ENCODE peak calls at places on chromosomes 16 and 17, in eight cellular contexts. One of them, this sample, is unnamed.

GRCh38 chr17:21299981-21300600 is 15.6 kb downstream of the MAP2K3 start:
- DNase-seq in right cardiac atrium: no peak
- DNase-seq in ovary: no peak
- DNase-seq in endodermal cell: no peak
- DNase-seq in heart right ventricle: no peak
- DNase-seq in cardiac muscle cell: no peak
- DNase-seq in right lobe of liver: no peak
- DNase-seq in uterus: no peak
- DNase-seq in this sample: no peak

GRCh38 chr16:71423865-71424264 is 18.0 kb downstream of the TLE7 start:
- DNase-seq in right cardiac atrium: no peak
- DNase-seq in ovary: no peak
- DNase-seq in endodermal cell: peak; percentile 28
- DNase-seq in heart right ventricle: no peak
- DNase-seq in cardiac muscle cell: no peak
- DNase-seq in right lobe of liver: no peak
- DNase-seq in uterus: no peak
- DNase-seq in this sample: no peak

GRCh38 chr16:2709588-2709984 is 10.4 kb downstream of the PRSS27 start:
- DNase-seq in right cardiac atrium: peak; percentile 33
- DNase-seq in ovary: peak; percentile 15
- DNase-seq in endodermal cell: no peak
- DNase-seq in heart right ventricle: no peak
- DNase-seq in cardiac muscle cell: no peak
- DNase-seq in right lobe of liver: no peak
- DNase-seq in uterus: no peak
- DNase-seq in this sample: no peak

GRCh38 chr16:84024854-84025253 is 17.7 kb downstream of the SLC38A8 start:
- DNase-seq in right cardiac atrium: no peak
- DNase-seq in ovary: no peak
- DNase-seq in endodermal cell: no peak
- DNase-seq in heart right ventricle: no peak
- DNase-seq in cardiac muscle cell: peak; percentile 69
- DNase-seq in right lobe of liver: no peak
- DNase-seq in uterus: no peak
- DNase-seq in this sample: no peak

GRCh38 chr17:34409352-34409751 is 46.3 kb upstream of the CCL1 start:
- DNase-seq in right cardiac atrium: no peak
- DNase-seq in ovary: no peak
- DNase-seq in endodermal cell: no peak
- DNase-seq in heart right ventricle: no peak
- DNase-seq in cardiac muscle cell: no peak
- DNase-seq in right lobe of liver: no peak
- DNase-seq in uterus: no peak
- DNase-seq in this sample: no peak

GRCh38 chr17:28527181-28527681 is 21.1 kb downstream of the FOXN1 start:
- DNase-seq in right cardiac atrium: peak; percentile 20
- DNase-seq in ovary: no peak
- DNase-seq in endodermal cell: no peak
- DNase-seq in heart right ventricle: no peak
- DNase-seq in cardiac muscle cell: no peak
- DNase-seq in right lobe of liver: no peak
- DNase-seq in uterus: no peak
- DNase-seq in this sample: no peak

GRCh38 chr16:73053379-73054130 is 5.6 kb upstream of the ZFHX3 start:
- DNase-seq in right cardiac atrium: no peak
- DNase-seq in ovary: no peak
- DNase-seq in endodermal cell: peak; percentile 73
- DNase-seq in heart right ventricle: no peak
- DNase-seq in cardiac muscle cell: peak; percentile 78
- DNase-seq in right lobe of liver: no peak
- DNase-seq in uterus: no peak
- DNase-seq in this sample: no peak

GRCh38 chr17:58311429-58311894 is 17.1 kb downstream of the TSPOAP1 start:
- DNase-seq in right cardiac atrium: no peak
- DNase-seq in ovary: no peak
- DNase-seq in endodermal cell: no peak
- DNase-seq in heart right ventricle: no peak
- DNase-seq in cardiac muscle cell: no peak
- DNase-seq in right lobe of liver: no peak
- DNase-seq in uterus: peak; percentile 12
- DNase-seq in this sample: no peak

GRCh38 chr16:3029499-3030127 is 5.8 kb downstream of the THOC6 start:
- DNase-seq in right cardiac atrium: no peak
- DNase-seq in ovary: no peak
- DNase-seq in endodermal cell: peak; percentile 50
- DNase-seq in heart right ventricle: no peak
- DNase-seq in cardiac muscle cell: peak; percentile 46
- DNase-seq in right lobe of liver: no peak
- DNase-seq in uterus: no peak
- DNase-seq in this sample: no peak

GRCh38 chr16:25163683-25164082 is 52.1 kb downstream of the LCMT1 start:
- DNase-seq in right cardiac atrium: no peak
- DNase-seq in ovary: no peak
- DNase-seq in endodermal cell: no peak
- DNase-seq in heart right ventricle: no peak
- DNase-seq in cardiac muscle cell: no peak
- DNase-seq in right lobe of liver: no peak
- DNase-seq in uterus: no peak
- DNase-seq in this sample: no peak

GRCh38 chr17:43845772-43846171 is 1.2 kb upstream of the CD300LG start:
- DNase-seq in right cardiac atrium: no peak
- DNase-seq in ovary: no peak
- DNase-seq in endodermal cell: no peak
- DNase-seq in heart right ventricle: no peak
- DNase-seq in cardiac muscle cell: no peak
- DNase-seq in right lobe of liver: no peak
- DNase-seq in uterus: no peak
- DNase-seq in this sample: no peak

GRCh38 chr17:57357392-57357784 is 101.1 kb downstream of the MSI2 start:
- DNase-seq in right cardiac atrium: peak; percentile 79
- DNase-seq in ovary: peak; percentile 59
- DNase-seq in endodermal cell: no peak
- DNase-seq in heart right ventricle: peak; percentile 70
- DNase-seq in cardiac muscle cell: no peak
- DNase-seq in right lobe of liver: peak; percentile 70
- DNase-seq in uterus: no peak
- DNase-seq in this sample: peak; percentile 25

GRCh38 chr17:7266784-7267183 is 4.5 kb upstream of the CLDN7 start:
- DNase-seq in right cardiac atrium: no peak
- DNase-seq in ovary: no peak
- DNase-seq in endodermal cell: no peak
- DNase-seq in heart right ventricle: no peak
- DNase-seq in cardiac muscle cell: no peak
- DNase-seq in right lobe of liver: no peak
- DNase-seq in uterus: no peak
- DNase-seq in this sample: no peak

GRCh38 chr17:37813753-37814152 is 68.9 kb upstream of the HNF1B start:
- DNase-seq in right cardiac atrium: no peak
- DNase-seq in ovary: no peak
- DNase-seq in endodermal cell: peak; percentile 79
- DNase-seq in heart right ventricle: no peak
- DNase-seq in cardiac muscle cell: no peak
- DNase-seq in right lobe of liver: no peak
- DNase-seq in uterus: no peak
- DNase-seq in this sample: no peak

GRCh38 chr16:3861808-3862451 is 18.6 kb downstream of the CREBBP start:
- DNase-seq in right cardiac atrium: peak; percentile 70
- DNase-seq in ovary: no peak
- DNase-seq in endodermal cell: no peak
- DNase-seq in heart right ventricle: no peak
- DNase-seq in cardiac muscle cell: no peak
- DNase-seq in right lobe of liver: no peak
- DNase-seq in uterus: no peak
- DNase-seq in this sample: no peak

GRCh38 chr16:83530293-83530692 is 277.5 kb upstream of the HSBP1 start:
- DNase-seq in right cardiac atrium: no peak
- DNase-seq in ovary: no peak
- DNase-seq in endodermal cell: no peak
- DNase-seq in heart right ventricle: no peak
- DNase-seq in cardiac muscle cell: no peak
- DNase-seq in right lobe of liver: no peak
- DNase-seq in uterus: no peak
- DNase-seq in this sample: no peak

GRCh38 chr16:82990155-82990554 is 363.4 kb downstream of the CDH13 start:
- DNase-seq in right cardiac atrium: no peak
- DNase-seq in ovary: no peak
- DNase-seq in endodermal cell: no peak
- DNase-seq in heart right ventricle: no peak
- DNase-seq in cardiac muscle cell: peak; percentile 32
- DNase-seq in right lobe of liver: no peak
- DNase-seq in uterus: no peak
- DNase-seq in this sample: no peak

GRCh38 chr17:43774304-43775250 is 4.2 kb downstream of the DUSP3 start:
- DNase-seq in right cardiac atrium: no peak
- DNase-seq in ovary: no peak
- DNase-seq in endodermal cell: peak; percentile 44
- DNase-seq in heart right ventricle: no peak
- DNase-seq in cardiac muscle cell: no peak
- DNase-seq in right lobe of liver: no peak
- DNase-seq in uterus: no peak
- DNase-seq in this sample: no peak

GRCh38 chr17:79654350-79654959 is 43.6 kb upstream of the RBFOX3 start:
- DNase-seq in right cardiac atrium: no peak
- DNase-seq in ovary: no peak
- DNase-seq in endodermal cell: no peak
- DNase-seq in heart right ventricle: no peak
- DNase-seq in cardiac muscle cell: no peak
- DNase-seq in right lobe of liver: no peak
- DNase-seq in uterus: no peak
- DNase-seq in this sample: no peak

DNA sequence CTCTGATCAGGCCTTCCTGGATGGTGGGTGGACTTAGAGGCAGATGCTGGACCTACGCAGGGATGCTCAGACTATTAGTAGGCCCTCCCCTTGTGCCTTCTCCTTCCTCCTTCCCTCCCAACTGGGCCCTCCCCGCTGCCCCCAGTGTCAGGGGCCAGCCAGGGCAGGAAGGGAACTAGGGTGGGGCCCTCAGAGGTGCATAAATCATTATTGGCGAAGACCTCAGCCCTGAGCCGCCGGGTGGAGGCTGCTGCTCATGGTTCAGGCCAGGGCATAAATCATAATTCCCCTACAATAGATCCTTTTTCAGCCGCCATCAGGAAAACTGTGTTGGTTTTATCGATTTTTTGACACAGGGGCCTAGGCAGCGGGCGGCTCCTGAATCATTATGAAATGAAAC is 81.4 kb downstream of the MRM1 start:
- DNase-seq in right cardiac atrium: no peak
- DNase-seq in ovary: no peak
- DNase-seq in endodermal cell: no peak
- DNase-seq in heart right ventricle: no peak
- DNase-seq in cardiac muscle cell: no peak
- DNase-seq in right lobe of liver: no peak
- DNase-seq in uterus: no peak
- DNase-seq in this sample: no peak
- H3K9me3 ChIP-seq in right cardiac atrium: no peaks in the 10 kb centered on the region
- H3K9me3 ChIP-seq in ovary: no peaks in the 10 kb centered on the region
- H3K9me3 ChIP-seq in endodermal cell: no peaks in the 10 kb centered on the region
- H3K9me3 ChIP-seq in heart right ventricle: no peaks in the 10 kb centered on the region
- H3K9me3 ChIP-seq in cardiac muscle cell: no peaks in the 10 kb centered on the region
- H3K9me3 ChIP-seq in right lobe of liver: no peaks in the 10 kb centered on the region
- H3K9me3 ChIP-seq in uterus: no peaks in the 10 kb centered on the region
- H3K9me3 ChIP-seq in this sample: no peaks in the 10 kb centered on the region

GRCh38 chr17:4532860-4533521 is 22.2 kb downstream of the MYBBP1A start:
- DNase-seq in right cardiac atrium: peak; percentile 59
- DNase-seq in ovary: no peak
- DNase-seq in endodermal cell: no peak
- DNase-seq in heart right ventricle: no peak
- DNase-seq in cardiac muscle cell: no peak
- DNase-seq in right lobe of liver: no peak
- DNase-seq in uterus: no peak
- DNase-seq in this sample: no peak

GRCh38 chr17:4527552-4527951 is 27.6 kb downstream of the MYBBP1A start:
- DNase-seq in right cardiac atrium: no peak
- DNase-seq in ovary: no peak
- DNase-seq in endodermal cell: peak; percentile 76
- DNase-seq in heart right ventricle: no peak
- DNase-seq in cardiac muscle cell: no peak
- DNase-seq in right lobe of liver: no peak
- DNase-seq in uterus: no peak
- DNase-seq in this sample: no peak

GRCh38 chr17:4530799-4531730 is 24.1 kb downstream of the MYBBP1A start:
- DNase-seq in right cardiac atrium: peak; percentile 84
- DNase-seq in ovary: no peak
- DNase-seq in endodermal cell: peak; percentile 69
- DNase-seq in heart right ventricle: peak; percentile 56
- DNase-seq in cardiac muscle cell: peak; percentile 72
- DNase-seq in right lobe of liver: no peak
- DNase-seq in uterus: no peak
- DNase-seq in this sample: no peak

GRCh38 chr17:4531988-4532736 is 23.0 kb downstream of the MYBBP1A start:
- DNase-seq in right cardiac atrium: peak; percentile 39
- DNase-seq in ovary: no peak
- DNase-seq in endodermal cell: peak; percentile 55
- DNase-seq in heart right ventricle: no peak
- DNase-seq in cardiac muscle cell: no peak
- DNase-seq in right lobe of liver: no peak
- DNase-seq in uterus: no peak
- DNase-seq in this sample: no peak

GRCh38 chr17:4529533-4530152 is 25.5 kb downstream of the MYBBP1A start:
- DNase-seq in right cardiac atrium: no peak
- DNase-seq in ovary: no peak
- DNase-seq in endodermal cell: no peak
- DNase-seq in heart right ventricle: no peak
- DNase-seq in cardiac muscle cell: no peak
- DNase-seq in right lobe of liver: no peak
- DNase-seq in uterus: no peak
- DNase-seq in this sample: no peak
- H3K27ac ChIP-seq in right cardiac atrium: peak overlapping the region; percentile 8
- H3K27ac ChIP-seq in ovary: no peak overlapping the region
- H3K27ac ChIP-seq in endodermal cell: no peak overlapping the region
- H3K27ac ChIP-seq in heart right ventricle: peak overlapping the region; percentile 77
- H3K27ac ChIP-seq in cardiac muscle cell: no peak overlapping the region
- H3K27ac ChIP-seq in right lobe of liver: no peak overlapping the region
- H3K27ac ChIP-seq in uterus: peak overlapping the region; percentile 23
- H3K27ac ChIP-seq in this sample: no peak overlapping the region

GRCh38 chr16:62477796-62478195 is 441.6 kb upstream of the CDH8 start:
- DNase-seq in right cardiac atrium: no peak
- DNase-seq in ovary: no peak
- DNase-seq in endodermal cell: no peak
- DNase-seq in heart right ventricle: no peak
- DNase-seq in cardiac muscle cell: no peak
- DNase-seq in right lobe of liver: no peak
- DNase-seq in uterus: no peak
- DNase-seq in this sample: peak; percentile 33
- H3K9me3 ChIP-seq in right cardiac atrium: no peaks in the 10 kb centered on the region
- H3K9me3 ChIP-seq in ovary: no peaks in the 10 kb centered on the region
- H3K9me3 ChIP-seq in endodermal cell: peaks cover 14% of the 10 kb centered on the region
- H3K9me3 ChIP-seq in heart right ventricle: no peaks in the 10 kb centered on the region
- H3K9me3 ChIP-seq in cardiac muscle cell: no peaks in the 10 kb centered on the region
- H3K9me3 ChIP-seq in right lobe of liver: no peaks in the 10 kb centered on the region
- H3K9me3 ChIP-seq in uterus: no peaks in the 10 kb centered on the region
- H3K9me3 ChIP-seq in this sample: no peaks in the 10 kb centered on the region

DNA sequence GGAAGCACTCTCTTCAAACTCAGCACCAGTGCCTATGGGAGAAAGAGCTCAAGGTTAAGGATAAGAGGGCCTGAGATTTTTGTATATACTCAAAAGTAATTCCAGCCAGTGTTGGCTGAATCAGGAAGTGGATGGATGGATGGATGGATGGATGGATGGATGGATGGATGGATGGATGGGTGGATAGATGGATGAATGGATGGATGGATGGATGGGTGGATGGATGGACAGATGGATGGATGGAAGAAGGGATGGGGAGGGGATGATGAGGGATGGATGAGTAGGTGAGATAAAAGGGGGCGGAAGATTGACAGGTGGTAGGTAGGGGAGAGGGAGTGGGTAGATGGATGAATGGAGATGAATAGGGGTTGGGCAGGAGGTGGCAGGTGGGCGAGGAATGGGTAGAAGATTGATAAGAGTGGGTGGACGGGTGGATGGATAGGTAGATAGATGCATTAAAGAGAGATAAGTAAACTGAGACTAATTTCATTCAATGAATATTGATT is 4.1 kb downstream of the CX3CL1 start:
- DNase-seq in right cardiac atrium: no peak
- DNase-seq in ovary: no peak
- DNase-seq in endodermal cell: no peak
- DNase-seq in heart right ventricle: no peak
- DNase-seq in cardiac muscle cell: no peak
- DNase-seq in right lobe of liver: no peak
- DNase-seq in uterus: no peak
- DNase-seq in this sample: no peak
- H3K27ac ChIP-seq in right cardiac atrium: no peak overlapping the region
- H3K27ac ChIP-seq in ovary: no peak overlapping the region
- H3K27ac ChIP-seq in endodermal cell: no peak overlapping the region
- H3K27ac ChIP-seq in heart right ventricle: no peak overlapping the region
- H3K27ac ChIP-seq in cardiac muscle cell: no peak overlapping the region
- H3K27ac ChIP-seq in right lobe of liver: no peak overlapping the region
- H3K27ac ChIP-seq in uterus: no peak overlapping the region
- H3K27ac ChIP-seq in this sample: no peak overlapping the region

This sample was measured in Peyer's patch.